ENCODE peak calls at places on chromosomes 2 and 18, in five cellular contexts. I is midbrain, M is HS-5, D is GM04504, O is ELR. A is an unnamed sample.

GRCh38 chr2:6784299-6784698 is 81.4 kb downstream of the CMPK2 start:
- DNase-seq in I (no peak), M (no peak), D (no peak), O (no peak), A (no peak)

GRCh38 chr18:10051877-10052631 is 138.2 kb downstream of the VAPA start:
- DNase-seq in I (peak), M (no peak), D (peak), O (peak), A (no peak)

GRCh38 chr2:101741775-101742520 is 44.4 kb downstream of the MAP4K4 start:
- DNase-seq in I (peak), M (no peak), D (no peak), O (no peak), A (no peak)

GRCh38 chr2:109261906-109262631 is 133.1 kb downstream of the SH3RF3 start:
- DNase-seq in I (no peak), M (no peak), D (no peak), O (no peak), A (peak)

GRCh38 chr18:23226930-23227728 is 91.8 kb downstream of the CABLES1 start:
- DNase-seq in I (no peak), M (peak), D (peak), O (peak), A (no peak)

GRCh38 chr2:12213222-12213621 is 466.8 kb downstream of the LPIN1 start:
- DNase-seq in I (no peak), M (no peak), D (no peak), O (no peak), A (no peak)

GRCh38 chr2:134245340-134245984 is 8.4 kb upstream of the MGAT5 start:
- DNase-seq in I (peak), M (peak), D (peak), O (peak), A (peak)

GRCh38 chr18:75438891-75439290 is 11.4 kb upstream of the SMIM21 start:
- DNase-seq in I (no peak), M (no peak), D (no peak), O (no peak), A (no peak)

GRCh38 chr18:38644875-38645641 is 1079.5 kb upstream of the CELF4 start:
- DNase-seq in I (no peak), M (no peak), D (no peak), O (no peak), A (no peak)

GRCh38 chr2:215705771-215706261 is 269.9 kb upstream of the FN1 start:
- DNase-seq in I (no peak), M (no peak), D (no peak), O (no peak), A (no peak)

GRCh38 chr2:3480352-3481010 is 38.9 kb downstream of the ADI1 start:
- DNase-seq in I (no peak), M (no peak), D (no peak), O (no peak), A (no peak)

GRCh38 chr18:24736686-24737085 is 276.2 kb downstream of the HRH4 start:
- DNase-seq in I (no peak), M (no peak), D (no peak), O (no peak), A (no peak)

GRCh38 chr2:45965841-45966498 is 314.5 kb downstream of the PRKCE start:
- DNase-seq in I (no peak), M (no peak), D (no peak), O (no peak), A (no peak)

GRCh38 chr2:237675326-237675725 is 47.9 kb downstream of the LRRFIP1 start:
- DNase-seq in I (no peak), M (no peak), D (no peak), O (no peak), A (no peak)

GRCh38 chr2:197805598-197806316 is 1.4 kb downstream of the PLCL1 start:
- DNase-seq in I (no peak), M (no peak), D (no peak), O (no peak), A (no peak)

GRCh38 chr18:8538935-8539334 is 70.3 kb upstream of the RAB12 start:
- DNase-seq in I (no peak), M (no peak), D (no peak), O (no peak), A (no peak)

GRCh38 chr2:16096962-16097361 is 156.6 kb downstream of the MYCN start:
- DNase-seq in I (no peak), M (no peak), D (no peak), O (no peak), A (no peak)

GRCh38 chr2:101396352-101396717 is 9.0 kb upstream of the CREG2 start:
- DNase-seq in I (no peak), M (peak), D (peak), O (peak), A (no peak)

GRCh38 chr2:160417745-160418397 is 75.7 kb downstream of the RBMS1 start:
- DNase-seq in I (no peak), M (peak), D (peak), O (peak), A (no peak)

GRCh38 chr2:185526156-185526555 is 212.4 kb upstream of the FSIP2 start:
- DNase-seq in I (no peak), M (no peak), D (no peak), O (no peak), A (no peak)